ENCODE peak calls at places on chromosome 11, in seven cellular contexts. V, Y, E, L, G, Z and P are unnamed samples. For H3K27me3, the result is how much of the 10 kb centered on the place peaks cover.

GRCh38 chr11:61949169-61950034 is 749 bp upstream of the BEST1 start:
- DNase-seq in G (no peak), E (peak), Y (peak), V (peak), L (peak), Z (peak), P (peak)

GRCh38 chr11:34236572-34236971 is 121.2 kb downstream of the ABTB2 start:
- DNase-seq in G (no peak), L (no peak), E (no peak), V (no peak), Z (no peak), Y (no peak), P (no peak)

GRCh38 chr11:75966546-75967287 is 151.7 kb downstream of the UVRAG start:
- DNase-seq in Y (no peak), G (peak), V (peak), Z (no peak), L (peak), E (no peak), P (peak)

GRCh38 chr11:57527056-57527631 is 3.4 kb downstream of the TIMM10 start:
- DNase-seq in G (peak), E (peak), V (no peak), Y (peak), Z (no peak), L (peak), P (no peak)

GRCh38 chr11:43880640-43881159 is at the start of gene ALKBH3:
- DNase-seq in L (peak), Z (peak), Y (peak), G (peak), V (peak), E (peak), P (peak)

GRCh38 chr11:4084406-4084805 is 10.2 kb upstream of the RRM1 start:
- DNase-seq in E (no peak), Y (no peak), G (no peak), L (no peak), Z (no peak), V (no peak), P (no peak)

GRCh38 chr11:5500391-5500790 is 9.4 kb downstream of the UBQLN3 start:
- DNase-seq in Y (no peak), G (no peak), L (no peak), E (no peak), V (no peak), Z (no peak), P (no peak)

GRCh38 chr11:127003260-127003981 is 2.9 kb upstream of the KIRREL3 start:
- DNase-seq in G (no peak), Y (no peak), L (peak), V (no peak), E (no peak), Z (peak), P (peak)

GRCh38 chr11:118530683-118531596 is at the start of gene TMEM25:
- DNase-seq in Y (peak), Z (peak), G (peak), L (peak), E (peak), V (no peak), P (peak)

GRCh38 chr11:84899740-84900139 is 727.4 kb downstream of the DLG2 start:
- DNase-seq in Z (no peak), E (no peak), V (no peak), Y (no peak), L (peak), G (peak), P (no peak)

GRCh38 chr11:14713518-14714244 is 70.1 kb downstream of the PDE3B start:
- DNase-seq in Z (no peak), V (no peak), G (no peak), E (no peak), Y (no peak), L (no peak), P (no peak)

GRCh38 chr11:106961518-106961917 is 56.8 kb downstream of the GUCY1A2 start:
- DNase-seq in Z (no peak), E (no peak), G (peak), L (peak), Y (no peak), V (peak), P (no peak)

GRCh38 chr11:19071255-19071654 is 10.7 kb upstream of the MRGPRX2 start:
- DNase-seq in G (peak), Z (peak), L (peak), V (peak), E (peak), Y (peak), P (peak)
- H3K4me3 ChIP-seq in G (peak), Z (peak), L (peak), V (peak), E (no peak), Y (no peak), P (no peak)

GRCh38 chr11:10855295-10855694 is 2.6 kb downstream of the ZBED5 start:
- DNase-seq in L (no peak), G (no peak), E (no peak), V (no peak), Z (no peak), Y (no peak), P (no peak)
- H3K27me3 ChIP-seq in L (under half), G (under half), E (under half), V (under half), Z (under half), Y (under half), P (under half)

GRCh38 chr11:124716596-124716995 is 23.1 kb upstream of the NRGN start:
- DNase-seq in Y (no peak), G (peak), L (peak), V (no peak), E (no peak), Z (no peak), P (no peak)

GRCh38 chr11:124718801-124719200 is 20.9 kb upstream of the NRGN start:
- DNase-seq in Z (peak), V (no peak), E (no peak), G (no peak), Y (no peak), L (no peak), P (no peak)

GRCh38 chr11:124719534-124719933 is 20.2 kb upstream of the NRGN start:
- DNase-seq in Y (no peak), E (no peak), Z (no peak), V (no peak), L (no peak), G (no peak), P (no peak)

GRCh38 chr11:124717786-124718634 is 21.7 kb upstream of the NRGN start:
- DNase-seq in V (no peak), Y (peak), G (peak), L (peak), E (no peak), Z (peak), P (peak)

DNA sequence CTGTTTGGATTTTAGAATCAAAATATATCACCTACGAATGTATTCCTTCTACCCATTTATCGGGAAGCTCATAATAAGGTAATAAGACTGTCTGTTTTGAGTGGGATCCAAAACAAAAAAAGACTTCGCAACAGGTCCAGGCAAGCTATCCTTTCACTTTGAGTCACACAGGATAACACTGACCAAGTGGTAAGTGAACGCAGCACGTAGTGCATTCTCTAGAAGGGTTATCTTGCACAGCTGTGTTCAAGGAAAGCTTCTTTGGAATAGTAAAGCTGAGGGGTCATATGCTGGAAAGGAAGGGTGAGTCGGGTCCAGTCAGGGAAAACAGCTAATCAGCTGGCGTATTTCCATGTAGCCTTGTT is 22.3 kb upstream of the NRGN start:
- DNase-seq in E (no peak), G (peak), Y (no peak), V (no peak), Z (no peak), L (peak), P (peak)
- H3K4me3 ChIP-seq in E (no peak), G (peak), Y (no peak), V (no peak), Z (no peak), L (peak), P (no peak)

GRCh38 chr11:131581006-131581405 is 210.6 kb downstream of the NTM start:
- DNase-seq in E (no peak), Z (no peak), G (no peak), L (no peak), V (no peak), Y (no peak), P (no peak)

GRCh38 chr11:131583823-131584222 is 213.4 kb downstream of the NTM start:
- DNase-seq in E (no peak), Z (no peak), V (no peak), L (no peak), Y (no peak), G (no peak), P (no peak)

GRCh38 chr11:131579932-131580387 is 209.5 kb downstream of the NTM start:
- DNase-seq in L (peak), Y (no peak), Z (peak), V (no peak), E (peak), G (peak), P (peak)

GRCh38 chr11:131582021-131582531 is 211.7 kb downstream of the NTM start:
- DNase-seq in L (no peak), Z (no peak), G (no peak), V (no peak), E (no peak), Y (no peak), P (no peak)

DNA sequence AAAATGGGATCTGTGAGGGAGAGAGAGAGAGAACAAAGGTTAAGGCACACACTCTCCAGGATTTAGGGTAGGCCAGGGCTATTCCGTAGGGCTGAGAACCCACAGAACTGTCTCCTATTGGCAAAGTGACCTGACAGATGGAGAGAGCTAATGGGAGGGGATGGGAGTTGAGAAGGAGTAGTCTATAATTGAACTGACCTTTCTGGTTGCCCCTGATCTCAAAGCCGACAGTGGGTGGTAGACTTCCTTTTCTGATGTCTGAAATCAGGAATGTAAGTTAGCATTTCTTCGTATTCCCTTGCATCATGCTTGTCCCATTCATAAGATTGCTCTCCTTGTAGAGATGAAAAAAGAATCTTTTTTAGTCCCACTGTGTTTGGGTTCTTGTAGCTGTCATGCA is 210.1 kb downstream of the NTM start:
- DNase-seq in V (no peak), L (no peak), Y (no peak), E (no peak), G (no peak), Z (no peak), P (no peak)
- H3K27me3 ChIP-seq in V (under half), L (under half), Y (under half), E (under half), G (half or more), Z (under half), P (under half)

GRCh38 chr11:45599161-45599943 is 66.1 kb downstream of the CHST1 start:
- DNase-seq in G (no peak), V (no peak), L (no peak), E (no peak), Z (no peak), Y (no peak), P (no peak)

GRCh38 chr11:45607995-45608394 is 57.4 kb downstream of the CHST1 start:
- DNase-seq in V (no peak), L (no peak), E (no peak), Y (no peak), G (no peak), Z (no peak), P (peak)

GRCh38 chr11:45606514-45607024 is 58.9 kb downstream of the CHST1 start:
- DNase-seq in Y (no peak), E (no peak), V (no peak), L (no peak), Z (peak), G (no peak), P (no peak)

GRCh38 chr11:45609337-45609736 is 56.1 kb downstream of the CHST1 start:
- DNase-seq in Y (no peak), L (no peak), Z (no peak), G (no peak), V (no peak), E (no peak), P (no peak)

GRCh38 chr11:45603930-45604682 is 61.3 kb downstream of the CHST1 start:
- DNase-seq in E (no peak), V (no peak), Z (no peak), L (no peak), Y (no peak), G (no peak), P (no peak)
- H3K4me3 ChIP-seq in E (no peak), V (no peak), Z (no peak), L (no peak), Y (no peak), G (no peak), P (no peak)

GRCh38 chr11:1737080-1737757 is 13.2 kb downstream of the IFITM10 start:
- DNase-seq in Y (no peak), G (no peak), E (no peak), L (no peak), Z (no peak), V (no peak), P (no peak)

GRCh38 chr11:1734571-1735081 is 15.8 kb downstream of the IFITM10 start:
- DNase-seq in E (peak), L (no peak), G (no peak), Y (peak), Z (peak), V (no peak), P (no peak)

GRCh38 chr11:1735271-1735670 is 15.1 kb downstream of the IFITM10 start:
- DNase-seq in G (no peak), Z (no peak), Y (peak), L (no peak), E (peak), V (no peak), P (no peak)

GRCh38 chr11:1738380-1738779 is 12.0 kb downstream of the IFITM10 start:
- DNase-seq in L (no peak), E (no peak), Y (no peak), G (no peak), Z (no peak), V (no peak), P (no peak)

GRCh38 chr11:1736447-1736992 is 13.9 kb downstream of the IFITM10 start:
- DNase-seq in G (no peak), Y (no peak), L (no peak), V (no peak), Z (no peak), E (no peak), P (no peak)
- H3K27me3 ChIP-seq in G (under half), Y (under half), L (half or more), V (under half), Z (under half), E (under half), P (under half)

GRCh38 chr11:567036-567628 is 6.4 kb downstream of the RASSF7 start:
- DNase-seq in L (no peak), Z (no peak), G (no peak), E (no peak), V (no peak), Y (no peak), P (no peak)
- H3K4me3 ChIP-seq in L (peak), Z (no peak), G (peak), E (no peak), V (peak), Y (no peak), P (peak)

GRCh38 chr11:2129699-2130366 is 9.4 kb downstream of the IGF2 start:
- DNase-seq in V (no peak), G (no peak), L (no peak), Y (no peak), E (no peak), Z (peak), P (no peak)
- H3K27me3 ChIP-seq in V (under half), G (under half), L (under half), Y (under half), E (under half), Z (under half), P (under half)

DNA sequence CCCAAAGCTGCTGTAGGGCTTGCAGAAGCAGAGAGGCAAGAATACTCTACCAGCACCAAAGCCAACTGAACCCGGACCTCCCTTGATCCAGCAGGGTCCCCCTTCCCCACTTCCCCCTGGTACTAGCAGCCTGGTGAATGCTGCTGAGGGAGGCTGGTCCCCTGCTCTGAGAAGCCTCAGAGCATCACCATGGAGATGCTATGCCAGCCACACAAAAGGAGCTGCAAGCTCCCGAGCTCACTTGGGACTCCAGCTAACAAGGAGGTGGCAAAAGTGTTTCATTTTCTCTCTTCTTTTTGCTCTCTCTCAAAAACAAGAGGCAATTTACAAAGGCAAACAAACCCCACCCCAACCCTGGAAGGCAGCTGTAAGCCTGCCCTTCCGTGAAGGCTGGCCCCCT is 509.8 kb downstream of the BUD13 start:
- DNase-seq in E (no peak), Z (no peak), G (no peak), Y (no peak), V (no peak), L (no peak), P (no peak)
- H3K4me3 ChIP-seq in E (no peak), Z (no peak), G (no peak), Y (no peak), V (no peak), L (no peak), P (no peak)